ENCODE peak calls at places on chromosomes 6 and 20, in eight cellular contexts. R is stomach, J is H1, T is upper lobe of left lung, H is HepG2, C is breast epithelium, K is K562, Q is spleen. D is an unnamed sample. For H3K4me1, the result is how much of the 10 kb centered on the place peaks cover.

GRCh38 chr20:62632575-62632974 is 9.7 kb upstream of the SLCO4A1 start:
- DNase-seq in R (no peak), J (no peak), T (no peak), H (no peak), C (no peak), K (no peak), Q (no peak), D (no peak)

GRCh38 chr20:34165246-34165645 is 53.2 kb upstream of the EIF2S2 start:
- DNase-seq in R (no peak), J (no peak), T (no peak), H (no peak), C (no peak), K (no peak), Q (no peak), D (no peak)

GRCh38 chr6:1618305-1619105 is 8.8 kb downstream of the FOXC1 start:
- DNase-seq in R (no peak), J (no peak), T (no peak), H (no peak), C (no peak), K (no peak), Q (peak), D (no peak)

GRCh38 chr20:22333885-22334545 is 250.4 kb downstream of the FOXA2 start:
- DNase-seq in R (peak), J (peak), T (peak), H (peak), C (peak), K (peak), Q (no peak), D (peak)

GRCh38 chr6:152142116-152142515 is 334.6 kb downstream of the ESR1 start:
- DNase-seq in R (no peak), J (no peak), T (no peak), H (no peak), C (no peak), K (no peak), Q (no peak), D (no peak)

GRCh38 chr6:1070085-1070521 is 241.8 kb upstream of the FOXQ1 start:
- DNase-seq in R (peak), J (no peak), T (no peak), H (no peak), C (no peak), K (peak), Q (no peak), D (peak)

GRCh38 chr6:114049367-114049966 is 78.5 kb upstream of the HDAC2 start:
- DNase-seq in R (no peak), J (no peak), T (no peak), H (peak), C (no peak), K (no peak), Q (no peak), D (no peak)

GRCh38 chr6:7680393-7681075 is 45.4 kb upstream of the BMP6 start:
- DNase-seq in R (no peak), J (peak), T (no peak), H (no peak), C (no peak), K (peak), Q (peak), D (no peak)

GRCh38 chr6:92297101-92297500 is 1122.3 kb downstream of the EPHA7 start:
- DNase-seq in R (no peak), J (no peak), T (no peak), H (no peak), C (no peak), K (no peak), Q (no peak), D (no peak)

GRCh38 chr6:109241199-109241598 is 141.1 kb downstream of the CD164 start:
- DNase-seq in R (no peak), J (no peak), T (no peak), H (no peak), C (no peak), K (no peak), Q (no peak), D (no peak)

GRCh38 chr20:19909696-19910095 is 107.5 kb upstream of the NAA20 start:
- DNase-seq in R (peak), J (no peak), T (peak), H (no peak), C (no peak), K (no peak), Q (peak), D (no peak)

GRCh38 chr6:13593103-13593502 is 18.7 kb downstream of the SIRT5 start:
- DNase-seq in R (no peak), J (no peak), T (no peak), H (no peak), C (no peak), K (no peak), Q (no peak), D (no peak)

GRCh38 chr6:52050051-52050405 is 37.4 kb downstream of the PKHD1 start:
- DNase-seq in R (no peak), J (no peak), T (no peak), H (no peak), C (no peak), K (no peak), Q (no peak), D (no peak)

GRCh38 chr20:62272200-62272599 is 30.6 kb upstream of the ADRM1 start:
- DNase-seq in R (no peak), J (no peak), T (no peak), H (no peak), C (no peak), K (no peak), Q (no peak), D (no peak)

GRCh38 chr6:34723203-34723602 is 26.6 kb upstream of the ILRUN start:
- DNase-seq in R (no peak), J (no peak), T (no peak), H (peak), C (no peak), K (peak), Q (no peak), D (no peak)

GRCh38 chr6:42128460-42129359 is 13.7 kb downstream of the C6orf132 start:
- DNase-seq in R (no peak), J (no peak), T (no peak), H (no peak), C (no peak), K (peak), Q (peak), D (no peak)

GRCh38 chr6:149028767-149029405 is 282.1 kb downstream of the UST start:
- DNase-seq in R (peak), J (no peak), T (peak), H (peak), C (no peak), K (peak), Q (no peak), D (peak)

GRCh38 chr6:131948692-131949614 is 2.2 kb downstream of the CCN2 start:
- DNase-seq in R (no peak), J (no peak), T (no peak), H (peak), C (no peak), K (no peak), Q (no peak), D (no peak)

GRCh38 chr20:36344517-36345132 is 38.5 kb downstream of the DLGAP4 start:
- DNase-seq in R (peak), J (peak), T (no peak), H (peak), C (no peak), K (peak), Q (peak), D (peak)

GRCh38 chr6:139654309-139654708 is 279.9 kb upstream of the CITED2 start:
- DNase-seq in R (no peak), J (no peak), T (no peak), H (peak), C (no peak), K (no peak), Q (no peak), D (no peak)

GRCh38 chr6:14856177-14856576 is 389.7 kb upstream of the JARID2 start:
- DNase-seq in R (no peak), J (no peak), T (no peak), H (no peak), C (no peak), K (peak), Q (no peak), D (no peak)

GRCh38 chr20:38804682-38805501 is 605 bp upstream of the PPP1R16B start:
- DNase-seq in R (peak), J (no peak), T (peak), H (no peak), C (peak), K (peak), Q (peak), D (no peak)

GRCh38 chr6:143112084-143112768 is 51.5 kb downstream of the AIG1 start:
- DNase-seq in R (no peak), J (no peak), T (no peak), H (no peak), C (no peak), K (no peak), Q (no peak), D (no peak)

GRCh38 chr6:99347804-99348203 is 1.7 kb downstream of the FAXC start:
- DNase-seq in R (no peak), J (no peak), T (no peak), H (no peak), C (no peak), K (no peak), Q (no peak), D (no peak)

GRCh38 chr6:61200444-61200843 is 1085.6 kb downstream of the KHDRBS2 start:
- DNase-seq in R (no peak), J (no peak), T (no peak), H (no peak), C (no peak), K (no peak), Q (no peak), D (no peak)

GRCh38 chr20:31605031-31605901 is at the start of gene ID1:
- DNase-seq in R (peak), J (peak), T (peak), H (peak), C (peak), K (peak), Q (peak), D (peak)
- H3K4me1 ChIP-seq in R (half or more), J (under half), T (under half), H (half or more), C (under half), K (under half), Q (half or more), D (under half)

GRCh38 chr6:31652925-31653724 is 664 bp upstream of the BAG6 start:
- DNase-seq in R (peak), J (no peak), T (peak), H (peak), C (peak), K (peak), Q (peak), D (peak)
- TF ChIP-seq POLR2AphosphoS5 in R (peak), J (no peak), T (no peak), H (peak), C (peak), K (peak), Q (peak), D (peak)

GRCh38 chr6:33566182-33567084 is 13.6 kb downstream of the BAK1 start:
- DNase-seq in R (no peak), J (no peak), T (no peak), H (no peak), C (no peak), K (no peak), Q (no peak), D (no peak)

GRCh38 chr6:33571637-33572316 is 8.3 kb downstream of the BAK1 start:
- DNase-seq in R (no peak), J (no peak), T (no peak), H (no peak), C (no peak), K (no peak), Q (no peak), D (no peak)

GRCh38 chr6:33575211-33575610 is 4.9 kb downstream of the BAK1 start:
- DNase-seq in R (no peak), J (no peak), T (no peak), H (no peak), C (no peak), K (no peak), Q (no peak), D (no peak)

GRCh38 chr6:33568826-33569570 is 11.1 kb downstream of the BAK1 start:
- DNase-seq in R (no peak), J (no peak), T (no peak), H (no peak), C (no peak), K (no peak), Q (no peak), D (no peak)

GRCh38 chr6:33570806-33571636 is 9.1 kb downstream of the BAK1 start:
- DNase-seq in R (peak), J (peak), T (peak), H (peak), C (peak), K (peak), Q (peak), D (peak)
- TF ChIP-seq POLR2A in R (peak), J (peak), T (peak), H (peak), C (no peak), K (peak), Q (peak), D (peak)

GRCh38 chr6:2986722-2987196 is 12.9 kb upstream of the NQO2 start:
- DNase-seq in R (no peak), J (no peak), T (no peak), H (no peak), C (no peak), K (no peak), Q (no peak), D (no peak)

GRCh38 chr6:2988426-2989331 is 11.0 kb upstream of the NQO2 start:
- DNase-seq in R (peak), J (peak), T (peak), H (peak), C (peak), K (peak), Q (peak), D (peak)

GRCh38 chr6:2982464-2983121 is 11.2 kb upstream of the SERPINB6 start:
- DNase-seq in R (no peak), J (no peak), T (no peak), H (no peak), C (no peak), K (peak), Q (no peak), D (no peak)

GRCh38 chr6:2988076-2988425 is 11.6 kb upstream of the NQO2 start:
- DNase-seq in R (no peak), J (no peak), T (no peak), H (no peak), C (no peak), K (no peak), Q (no peak), D (no peak)

GRCh38 chr6:2984738-2985381 is 13.5 kb upstream of the SERPINB6 start:
- DNase-seq in R (no peak), J (no peak), T (no peak), H (no peak), C (peak), K (peak), Q (no peak), D (no peak)
- H3K4me1 ChIP-seq in R (under half), J (under half), T (under half), H (half or more), C (under half), K (half or more), Q (under half), D (under half)